ENCODE peak calls at places on chromosome 12, in seven cellular contexts. X is left lung, T is activated B cell treated with CpG ODN at 0.5 μM for 24 hours, K is HEK293T, C is cardiac muscle cell, U is neuronal stem cell, D is AG04450. R is an unnamed sample.

GRCh38 chr12:52254180-52254964 is 20.1 kb upstream of the KRT86 start:
- DNase-seq in T (no peak), U (no peak), X (no peak), C (no peak), K (no peak), D (no peak), R (peak)

GRCh38 chr12:56723352-56723751 is 1.7 kb downstream of the NACA start:
- DNase-seq in D (no peak), K (no peak), C (no peak), T (no peak), U (no peak), X (no peak), R (no peak)

GRCh38 chr12:124318336-124319020 is 23.6 kb downstream of the RFLNA start:
- DNase-seq in K (no peak), D (no peak), X (no peak), U (no peak), T (no peak), C (no peak), R (no peak)

GRCh38 chr12:12349711-12350665 is at the start of gene MANSC1:
- DNase-seq in C (peak), X (peak), D (no peak), T (peak), K (peak), U (peak), R (peak)

GRCh38 chr12:43836455-43836989 is 641 bp downstream of the TMEM117 start:
- DNase-seq in U (no peak), K (no peak), C (no peak), T (no peak), D (no peak), X (no peak), R (no peak)

GRCh38 chr12:53825246-53826081 is 73.7 kb upstream of the CISTR start:
- DNase-seq in X (no peak), C (no peak), U (no peak), T (no peak), K (no peak), D (no peak), R (no peak)

GRCh38 chr12:108803428-108804105 is 53.8 kb downstream of the SSH1 start:
- DNase-seq in X (no peak), D (peak), K (peak), U (peak), T (no peak), C (peak), R (no peak)

GRCh38 chr12:62978768-62979167 is 43.8 kb upstream of the PPM1H start:
- DNase-seq in T (no peak), K (no peak), D (no peak), X (no peak), U (no peak), C (no peak), R (no peak)

GRCh38 chr12:60616400-60616799 is 1020.6 kb downstream of the SLC16A7 start:
- DNase-seq in K (no peak), X (peak), T (no peak), U (no peak), C (no peak), D (no peak), R (no peak)

GRCh38 chr12:88579572-88579940 is 715 bp downstream of the KITLG start:
- DNase-seq in U (no peak), K (peak), T (no peak), C (peak), X (peak), D (no peak), R (peak)

GRCh38 chr12:81468206-81468605 is 290.9 kb downstream of the PPFIA2 start:
- DNase-seq in X (no peak), D (no peak), U (no peak), T (no peak), C (no peak), K (no peak), R (no peak)

GRCh38 chr12:21476949-21477348 is 24.5 kb downstream of the RECQL start:
- DNase-seq in D (peak), U (no peak), X (no peak), T (no peak), K (no peak), C (no peak), R (no peak)

GRCh38 chr12:94762259-94762942 is 112.0 kb upstream of the TMCC3 start:
- DNase-seq in D (no peak), X (no peak), T (no peak), K (no peak), U (no peak), C (no peak), R (no peak)

GRCh38 chr12:13133886-13134285 is 30.4 kb upstream of the GSG1 start:
- DNase-seq in D (no peak), K (no peak), C (no peak), T (no peak), X (no peak), U (no peak), R (no peak)

GRCh38 chr12:52063081-52063985 is 6.4 kb upstream of the ATG101 start:
- DNase-seq in C (no peak), U (no peak), T (no peak), X (no peak), K (no peak), D (no peak), R (no peak)

GRCh38 chr12:121765573-121765972 is 27.9 kb downstream of the RHOF start:
- DNase-seq in D (peak), K (no peak), T (no peak), U (no peak), X (no peak), C (no peak), R (no peak)

GRCh38 chr12:132260721-132261120 is 68.7 kb downstream of the GALNT9 start:
- DNase-seq in U (no peak), X (peak), D (no peak), K (no peak), T (no peak), C (no peak), R (peak)

GRCh38 chr12:26719852-26720251 is 113.1 kb downstream of the ITPR2 start:
- DNase-seq in K (no peak), U (no peak), D (no peak), C (no peak), T (no peak), X (no peak), R (no peak)

GRCh38 chr12:112980491-112981158 is 2.3 kb downstream of the OAS2 start:
- DNase-seq in C (no peak), K (no peak), X (no peak), T (no peak), D (no peak), U (no peak), R (no peak)

GRCh38 chr12:114686421-114687268 is 2.7 kb upstream of the TBX3 start:
- DNase-seq in T (no peak), K (no peak), D (no peak), U (no peak), X (no peak), C (no peak), R (peak)

GRCh38 chr12:49455506-49455905 is 83.3 kb upstream of the KCNH3 start:
- DNase-seq in C (no peak), X (no peak), D (no peak), U (no peak), T (no peak), K (no peak), R (no peak)

GRCh38 chr12:88432536-88433462 is 147.5 kb downstream of the KITLG start:
- DNase-seq in D (no peak), X (no peak), C (no peak), K (no peak), T (no peak), U (no peak), R (no peak)

GRCh38 chr12:132056320-132056719 is 87.8 kb downstream of the DDX51 start:
- DNase-seq in C (no peak), D (no peak), T (no peak), X (no peak), K (no peak), U (no peak), R (no peak)

GRCh38 chr12:98084950-98085349 is 430.4 kb upstream of the TMPO start:
- DNase-seq in T (no peak), C (no peak), K (no peak), X (no peak), D (no peak), U (peak), R (no peak)

GRCh38 chr12:70627677-70628076 is 9.6 kb downstream of the PTPRB start:
- DNase-seq in K (no peak), U (no peak), T (no peak), D (no peak), X (no peak), C (no peak), R (no peak)

GRCh38 chr12:111405856-111406473 is at the start of gene SH2B3:
- DNase-seq in C (no peak), D (no peak), K (no peak), X (no peak), U (no peak), T (no peak), R (no peak)

GRCh38 chr12:14873440-14874185 is 12.0 kb downstream of the MGP start:
- DNase-seq in T (no peak), C (no peak), U (no peak), X (no peak), K (no peak), D (no peak), R (no peak)

GRCh38 chr12:131561891-131562684 is 148.8 kb upstream of the SFSWAP start:
- DNase-seq in X (no peak), T (no peak), C (no peak), K (no peak), D (no peak), U (no peak), R (no peak)

GRCh38 chr12:195191-195590 is 18.8 kb downstream of the SLC6A12 start:
- DNase-seq in T (no peak), K (no peak), U (no peak), C (no peak), D (no peak), X (peak), R (no peak)

GRCh38 chr12:132319359-132319950 is 9.9 kb downstream of the GALNT9 start:
- DNase-seq in D (no peak), C (no peak), T (no peak), X (peak), K (no peak), U (no peak), R (peak)

GRCh38 chr12:108611884-108612415 is 14.1 kb upstream of the TMEM119 start:
- DNase-seq in T (no peak), C (no peak), U (no peak), D (no peak), K (peak), X (peak), R (no peak)

GRCh38 chr12:77152623-77153193 is 87.3 kb upstream of the E2F7 start:
- DNase-seq in T (no peak), D (peak), K (no peak), X (no peak), C (peak), U (peak), R (no peak)